ENCODE peak calls at places on chromosomes 6 and 20, in six cellular contexts. Z is GM23338; H is hepatocyte; K is effector memory CD4-positive, alpha-beta T cell; P is IMR-90; G is small intestine. D is an unnamed sample.

GRCh38 chr20:14757728-14758127 is 420.3 kb upstream of the FLRT3 start:
- DNase-seq in Z (peak; percentile 64), H (no peak), K (no peak), P (no peak), G (no peak), D (no peak)

GRCh38 chr20:47319517-47320252 is 36.8 kb downstream of the ZMYND8 start:
- DNase-seq in Z (peak; percentile 98), H (peak; percentile 81), K (no peak), P (peak; percentile 74), G (peak; percentile 72), D (no peak)

GRCh38 chr20:43558412-43559146 is at the start of gene SGK2:
- DNase-seq in Z (no peak), H (peak; percentile 83), K (no peak), P (peak; percentile 43), G (peak; percentile 95), D (no peak)

GRCh38 chr6:30700340-30700739 is 9.6 kb upstream of the NRM start:
- DNase-seq in Z (peak; percentile 32), H (no peak), K (no peak), P (no peak), G (peak; percentile 61), D (no peak)

GRCh38 chr6:170048615-170049256 is 242.1 kb downstream of the DLL1 start:
- DNase-seq in Z (no peak), H (no peak), K (no peak), P (peak; percentile 33), G (no peak), D (no peak)

GRCh38 chr20:53678990-53679596 is 85.5 kb upstream of the ZNF217 start:
- DNase-seq in Z (no peak), H (no peak), K (no peak), P (peak; percentile 27), G (no peak), D (no peak)

GRCh38 chr6:104589940-104590339 is 269.8 kb downstream of the HACE1 start:
- DNase-seq in Z (no peak), H (no peak), K (no peak), P (no peak), G (peak; percentile 5), D (no peak)

GRCh38 chr6:157223486-157223885 is 99.8 kb downstream of the TMEM242 start:
- DNase-seq in Z (no peak), H (no peak), K (no peak), P (no peak), G (no peak), D (no peak)

GRCh38 chr6:106974999-106975698 is 620 bp upstream of the CD24 start:
- DNase-seq in Z (peak; percentile 68), H (peak; percentile 80), K (no peak), P (no peak), G (peak; percentile 47), D (no peak)

GRCh38 chr6:138162104-138162946 is 586 bp downstream of the ARFGEF3 start:
- DNase-seq in Z (peak; percentile 59), H (peak; percentile 28), K (no peak), P (no peak), G (peak; percentile 60), D (no peak)

GRCh38 chr6:134883314-134883713 is 66.6 kb downstream of the ALDH8A1 start:
- DNase-seq in Z (no peak), H (no peak), K (no peak), P (no peak), G (no peak), D (no peak)

GRCh38 chr6:2715737-2716136 is 35.0 kb downstream of the MYLK4 start:
- DNase-seq in Z (no peak), H (peak; percentile 60), K (no peak), P (no peak), G (peak; percentile 82), D (no peak)

GRCh38 chr20:4112490-4113420 is 97.4 kb upstream of the RNF24 start:
- DNase-seq in Z (no peak), H (no peak), K (no peak), P (peak; percentile 58), G (peak; percentile 60), D (no peak)

GRCh38 chr6:47345761-47346160 is 36.1 kb upstream of the TNFRSF21 start:
- DNase-seq in Z (no peak), H (no peak), K (no peak), P (no peak), G (peak; percentile 63), D (no peak)

GRCh38 chr6:34374112-34374907 is 18.2 kb downstream of the NUDT3 start:
- DNase-seq in Z (no peak), H (no peak), K (no peak), P (no peak), G (no peak), D (no peak)

GRCh38 chr6:43628392-43629103 is 516 bp downstream of the GTPBP2 start:
- DNase-seq in Z (peak; percentile 89), H (peak; percentile 72), K (peak; percentile 38), P (peak; percentile 34), G (peak; percentile 48), D (no peak)

GRCh38 chr6:17237246-17237645 is 43.9 kb upstream of the RBM24 start:
- DNase-seq in Z (no peak), H (no peak), K (no peak), P (peak; percentile 20), G (no peak), D (no peak)

GRCh38 chr6:40276176-40276575 is 311.0 kb downstream of the LRFN2 start:
- DNase-seq in Z (no peak), H (no peak), K (no peak), P (no peak), G (peak; percentile 23), D (no peak)

GRCh38 chr6:63816979-63817436 is 181.4 kb downstream of the PHF3 start:
- DNase-seq in Z (peak; percentile 68), H (peak; percentile 31), K (no peak), P (peak; percentile 27), G (peak; percentile 12), D (no peak)

GRCh38 chr6:131058236-131058635 is 4.8 kb downstream of the EPB41L2 start:
- DNase-seq in Z (no peak), H (no peak), K (no peak), P (peak; percentile 57), G (no peak), D (no peak)

DNA sequence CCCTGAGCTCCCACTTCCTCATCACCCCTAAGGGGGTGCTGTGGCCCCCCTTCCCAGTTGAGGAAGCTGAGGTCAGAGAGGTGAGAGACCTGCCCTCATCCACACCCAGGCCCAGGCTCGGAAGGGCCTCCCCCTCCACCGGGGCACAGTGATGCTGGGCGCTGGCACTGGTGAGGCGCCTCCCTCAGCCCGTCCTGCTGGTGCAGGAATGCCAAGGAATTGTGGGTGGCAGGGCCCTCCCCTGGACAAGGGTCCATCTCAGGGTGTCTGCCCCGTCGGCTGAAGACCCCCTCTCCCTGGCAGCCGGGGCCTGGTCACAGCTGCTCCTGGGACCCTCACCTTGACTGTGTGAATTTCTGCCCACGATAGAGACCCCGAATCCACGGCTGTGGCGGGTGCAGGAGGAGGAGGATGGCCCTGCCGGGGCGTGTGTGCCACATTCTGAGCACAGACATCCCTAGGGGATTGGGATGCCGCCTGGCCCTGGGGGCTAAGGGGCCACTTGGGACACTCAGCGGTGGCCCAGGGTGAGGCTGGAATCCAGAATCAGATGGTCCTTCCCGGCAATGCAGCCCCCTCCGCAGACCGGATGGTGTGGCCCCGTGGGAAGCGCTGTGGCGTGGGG is 70.2 kb upstream of the GATA5 start:
- DNase-seq in Z (no peak), H (no peak), K (no peak), P (no peak), G (no peak), D (no peak)
- H3K27me3 ChIP-seq in Z (peaks cover 6% of the 10 kb centered on the region), H (peaks cover 15% of the 10 kb centered on the region), K (peaks cover 21% of the 10 kb centered on the region), P (peaks cover 40% of the 10 kb centered on the region), G (peaks cover 5% of the 10 kb centered on the region), D (peaks cover 18% of the 10 kb centered on the region)

DNA sequence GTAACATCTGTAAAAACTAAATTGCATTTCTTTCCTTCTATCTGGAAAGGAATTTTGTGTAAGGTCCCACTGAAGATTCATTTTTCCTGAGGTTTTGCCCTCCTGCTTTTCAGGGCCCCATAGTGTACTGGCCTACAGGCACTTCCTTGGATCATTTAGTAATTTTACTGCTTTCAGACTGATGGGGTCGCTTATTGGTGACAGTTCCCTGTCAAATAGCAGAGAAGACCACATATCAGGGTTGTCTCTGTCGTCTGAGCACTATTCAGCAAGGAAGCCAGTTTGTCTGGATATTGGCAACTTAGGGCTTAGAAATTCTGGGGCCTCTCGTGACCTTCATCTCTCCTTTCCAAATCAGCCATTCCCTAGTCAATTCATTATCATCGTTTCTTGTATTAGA is 3.5 kb downstream of the GRM1 start:
- DNase-seq in Z (no peak), H (no peak), K (no peak), P (no peak), G (no peak), D (no peak)
- H3K27me3 ChIP-seq in Z (peaks cover 40% of the 10 kb centered on the region), H (peaks cover 29% of the 10 kb centered on the region), K (peaks cover 13% of the 10 kb centered on the region), P (no peaks in the 10 kb centered on the region), G (no peaks in the 10 kb centered on the region), D (peaks cover 2% of the 10 kb centered on the region)

GRCh38 chr20:46249671-46250070 is 58.6 kb downstream of the CDH22 start:
- DNase-seq in Z (no peak), H (no peak), K (no peak), P (no peak), G (no peak), D (no peak)

GRCh38 chr20:46250772-46251171 is 57.5 kb downstream of the CDH22 start:
- DNase-seq in Z (no peak), H (no peak), K (no peak), P (no peak), G (no peak), D (no peak)

GRCh38 chr20:46251211-46251673 is 57.1 kb downstream of the CDH22 start:
- DNase-seq in Z (peak; percentile 78), H (peak; percentile 30), K (no peak), P (no peak), G (no peak), D (no peak)

GRCh38 chr20:46253391-46253790 is 54.9 kb downstream of the CDH22 start:
- DNase-seq in Z (peak; percentile 66), H (no peak), K (no peak), P (no peak), G (no peak), D (no peak)

DNA sequence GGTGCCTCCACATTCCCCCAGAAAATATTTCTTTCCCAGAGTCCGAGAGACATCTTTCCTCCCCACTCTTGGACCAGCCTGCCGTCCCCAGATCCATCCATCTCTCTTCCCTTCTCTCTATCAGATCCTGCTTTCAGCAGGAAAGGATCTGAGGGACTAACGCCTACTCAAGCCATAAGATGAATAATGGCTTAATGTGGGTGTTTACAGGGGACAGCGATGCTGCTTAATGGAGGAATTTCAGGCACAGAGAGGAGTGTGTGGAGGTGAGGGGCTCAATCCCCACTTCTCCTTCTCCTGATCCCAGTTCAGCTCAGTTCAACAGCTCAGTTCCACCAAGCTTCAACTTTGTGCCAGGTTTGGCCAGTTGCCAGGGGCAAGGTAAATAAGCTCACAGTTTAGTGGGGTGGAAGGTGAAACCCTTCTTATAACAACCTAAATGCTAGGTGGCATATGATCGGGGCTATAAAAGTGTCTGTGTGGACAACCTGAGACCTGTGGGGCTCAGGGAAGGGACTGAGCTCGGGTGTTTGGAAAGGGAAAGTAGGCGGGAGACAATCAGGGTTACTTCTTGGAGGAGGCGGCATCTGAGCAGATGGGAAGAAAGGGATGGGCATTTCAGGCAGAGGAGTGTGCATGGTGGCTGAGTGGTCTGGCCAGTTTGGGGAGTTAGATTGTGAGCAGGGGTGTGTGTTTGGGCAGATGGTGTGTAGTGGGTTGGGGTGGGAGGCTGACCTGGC is 55.8 kb downstream of the CDH22 start:
- DNase-seq in Z (no peak), H (no peak), K (no peak), P (no peak), G (no peak), D (no peak)
- H3K27me3 ChIP-seq in Z (peaks cover 38% of the 10 kb centered on the region), H (peaks cover 67% of the 10 kb centered on the region), K (peaks cover 11% of the 10 kb centered on the region), P (peaks cover 45% of the 10 kb centered on the region), G (no peaks in the 10 kb centered on the region), D (peaks cover 21% of the 10 kb centered on the region)

DNA sequence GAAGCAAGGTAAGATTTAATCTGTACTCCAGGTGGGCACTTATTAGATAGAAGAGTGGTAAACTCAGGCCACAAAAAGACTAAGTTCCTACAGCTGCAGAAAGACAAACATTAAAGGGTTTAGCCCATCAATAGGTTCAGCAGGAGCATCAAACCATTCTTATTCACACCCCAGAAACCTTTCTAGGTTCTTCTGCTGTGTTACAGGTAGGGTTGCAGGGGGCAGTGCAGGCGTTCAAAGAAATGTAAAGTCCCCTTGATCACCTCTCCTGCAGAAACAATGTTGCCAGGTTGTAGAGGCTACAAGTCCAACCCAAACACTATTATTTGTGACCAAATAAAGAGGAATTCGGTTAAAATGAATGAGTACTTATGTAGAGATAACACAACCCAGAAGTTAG is 31.8 kb downstream of the PHACTR1 start:
- DNase-seq in Z (peak; percentile 59), H (no peak), K (no peak), P (no peak), G (no peak), D (no peak)
- H3K27me3 ChIP-seq in Z (peaks cover 11% of the 10 kb centered on the region), H (peaks cover 51% of the 10 kb centered on the region), K (peaks cover 3% of the 10 kb centered on the region), P (no peaks in the 10 kb centered on the region), G (peaks cover 3% of the 10 kb centered on the region), D (peaks cover 3% of the 10 kb centered on the region)

D was measured in BJ.